ENCODE peak calls at places on chromosomes 13 and 19, in six cellular contexts. One of them, this sample, is unnamed.

GRCh38 chr13:110261166-110262081 is 45.5 kb downstream of the COL4A1 start:
- DNase-seq in GM20000: no peak
- DNase-seq in AG09319: no peak
- DNase-seq in B cell: no peak
- DNase-seq in kidney epithelial cell: no peak
- DNase-seq in lower leg skin: peak; percentile 76
- DNase-seq in this sample: no peak

GRCh38 chr13:112761701-112762689 is 72.2 kb downstream of the ATP11A start:
- DNase-seq in lower leg skin: no peak
- DNase-seq in AG09319: no peak
- DNase-seq in B cell: no peak
- DNase-seq in GM20000: no peak
- DNase-seq in kidney epithelial cell: no peak
- DNase-seq in this sample: no peak

GRCh38 chr13:112575295-112575622 is 12.7 kb downstream of the TUBGCP3 start:
- DNase-seq in lower leg skin: no peak
- DNase-seq in GM20000: no peak
- DNase-seq in kidney epithelial cell: no peak
- DNase-seq in AG09319: no peak
- DNase-seq in B cell: no peak
- DNase-seq in this sample: no peak

GRCh38 chr13:95505265-95505664 is 47.3 kb upstream of the CLDN10 start:
- DNase-seq in AG09319: no peak
- DNase-seq in kidney epithelial cell: no peak
- DNase-seq in GM20000: no peak
- DNase-seq in B cell: no peak
- DNase-seq in lower leg skin: no peak
- DNase-seq in this sample: no peak

GRCh38 chr13:73481877-73482445 is 423.2 kb downstream of the KLF5 start:
- DNase-seq in lower leg skin: no peak
- DNase-seq in kidney epithelial cell: no peak
- DNase-seq in AG09319: no peak
- DNase-seq in B cell: no peak
- DNase-seq in GM20000: no peak
- DNase-seq in this sample: no peak

GRCh38 chr19:583198-583967 is 6.3 kb upstream of the HCN2 start:
- DNase-seq in kidney epithelial cell: no peak
- DNase-seq in AG09319: no peak
- DNase-seq in lower leg skin: no peak
- DNase-seq in B cell: no peak
- DNase-seq in GM20000: no peak
- DNase-seq in this sample: no peak

GRCh38 chr13:25733061-25733491 is 318.7 kb downstream of the SHISA2 start:
- DNase-seq in B cell: no peak
- DNase-seq in GM20000: no peak
- DNase-seq in kidney epithelial cell: peak; percentile 71
- DNase-seq in lower leg skin: no peak
- DNase-seq in AG09319: no peak
- DNase-seq in this sample: no peak

GRCh38 chr13:20186771-20187170 is 6.0 kb downstream of the GJB2 start:
- DNase-seq in kidney epithelial cell: no peak
- DNase-seq in AG09319: no peak
- DNase-seq in B cell: no peak
- DNase-seq in lower leg skin: no peak
- DNase-seq in GM20000: no peak
- DNase-seq in this sample: no peak

GRCh38 chr13:93039131-93039530 is 187.5 kb upstream of the GPC6 start:
- DNase-seq in AG09319: no peak
- DNase-seq in GM20000: no peak
- DNase-seq in lower leg skin: no peak
- DNase-seq in B cell: no peak
- DNase-seq in kidney epithelial cell: no peak
- DNase-seq in this sample: no peak

GRCh38 chr19:1281895-1282287 is 3.8 kb upstream of the EFNA2 start:
- DNase-seq in GM20000: no peak
- DNase-seq in B cell: no peak
- DNase-seq in lower leg skin: no peak
- DNase-seq in kidney epithelial cell: no peak
- DNase-seq in AG09319: no peak
- DNase-seq in this sample: no peak

GRCh38 chr19:36009220-36009619 is 607 bp upstream of the SYNE4 start:
- DNase-seq in AG09319: no peak
- DNase-seq in lower leg skin: peak; percentile 91
- DNase-seq in kidney epithelial cell: no peak
- DNase-seq in GM20000: peak; percentile 83
- DNase-seq in B cell: peak; percentile 76
- DNase-seq in this sample: peak; percentile 32

GRCh38 chr19:56105090-56105701 is 15.9 kb downstream of the ZNF787 start:
- DNase-seq in kidney epithelial cell: peak; percentile 49
- DNase-seq in B cell: peak; percentile 85
- DNase-seq in GM20000: peak; percentile 79
- DNase-seq in AG09319: no peak
- DNase-seq in lower leg skin: peak; percentile 93
- DNase-seq in this sample: no peak

GRCh38 chr13:81025091-81025490 is 684.2 kb upstream of the SPRY2 start:
- DNase-seq in kidney epithelial cell: no peak
- DNase-seq in GM20000: no peak
- DNase-seq in lower leg skin: no peak
- DNase-seq in B cell: no peak
- DNase-seq in AG09319: no peak
- DNase-seq in this sample: no peak

GRCh38 chr19:8361921-8362793 is 1.8 kb upstream of the ANGPTL4 start:
- DNase-seq in B cell: no peak
- DNase-seq in AG09319: peak; percentile 96
- DNase-seq in lower leg skin: peak; percentile 99
- DNase-seq in GM20000: no peak
- DNase-seq in kidney epithelial cell: peak; percentile 95
- DNase-seq in this sample: peak; percentile 98

GRCh38 chr13:52125547-52125946 is 3.3 kb downstream of the NEK5 start:
- DNase-seq in lower leg skin: no peak
- DNase-seq in GM20000: no peak
- DNase-seq in AG09319: no peak
- DNase-seq in kidney epithelial cell: no peak
- DNase-seq in B cell: no peak
- DNase-seq in this sample: no peak

GRCh38 chr13:29498426-29499040 is 97.0 kb downstream of the SLC7A1 start:
- DNase-seq in kidney epithelial cell: no peak
- DNase-seq in AG09319: no peak
- DNase-seq in GM20000: no peak
- DNase-seq in lower leg skin: no peak
- DNase-seq in B cell: no peak
- DNase-seq in this sample: no peak

GRCh38 chr19:42606660-42607351 is 12.1 kb upstream of the CEACAM8 start:
- DNase-seq in kidney epithelial cell: no peak
- DNase-seq in B cell: peak; percentile 71
- DNase-seq in AG09319: no peak
- DNase-seq in GM20000: peak; percentile 85
- DNase-seq in lower leg skin: no peak
- DNase-seq in this sample: peak; percentile 44
- TF ChIP-seq CTCF in kidney epithelial cell: peak; percentile 62
- TF ChIP-seq CTCF in B cell: peak; percentile 71
- TF ChIP-seq CTCF in AG09319: peak; percentile 62
- TF ChIP-seq CTCF in GM20000: peak; percentile 87
- TF ChIP-seq CTCF in lower leg skin: no peak
- TF ChIP-seq CTCF in this sample: peak; percentile 92

DNA sequence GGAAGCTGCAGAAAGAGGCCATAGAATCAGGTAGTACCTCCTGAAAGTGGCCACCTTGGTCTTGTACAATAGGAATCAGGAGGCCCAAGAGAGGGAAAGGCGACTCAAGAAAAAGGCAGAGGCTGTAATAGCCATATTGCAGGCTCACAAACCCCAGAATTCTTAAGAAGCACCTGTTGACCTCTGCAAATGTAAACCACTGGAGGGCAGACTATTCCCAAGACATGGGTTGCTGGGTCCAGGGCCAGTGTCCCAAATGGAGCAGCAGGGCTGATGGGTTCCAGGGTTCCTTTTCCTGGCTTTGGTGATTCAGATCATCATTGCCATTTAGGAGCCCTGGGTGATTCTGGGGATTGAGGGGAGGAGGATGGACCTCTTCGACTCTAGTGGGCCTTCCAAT is 167.6 kb downstream of the B3GLCT start:
- DNase-seq in lower leg skin: no peak
- DNase-seq in kidney epithelial cell: no peak
- DNase-seq in AG09319: no peak
- DNase-seq in GM20000: no peak
- DNase-seq in B cell: no peak
- DNase-seq in this sample: no peak
- TF ChIP-seq CTCF in lower leg skin: no peak
- TF ChIP-seq CTCF in kidney epithelial cell: no peak
- TF ChIP-seq CTCF in AG09319: no peak
- TF ChIP-seq CTCF in GM20000: no peak
- TF ChIP-seq CTCF in B cell: no peak
- TF ChIP-seq CTCF in this sample: no peak

GRCh38 chr19:6955082-6955481 is 66.1 kb downstream of the MBD3L2B start:
- DNase-seq in B cell: no peak
- DNase-seq in kidney epithelial cell: no peak
- DNase-seq in AG09319: no peak
- DNase-seq in lower leg skin: no peak
- DNase-seq in GM20000: no peak
- DNase-seq in this sample: no peak

GRCh38 chr19:6956573-6956972 is 64.7 kb downstream of the MBD3L2B start:
- DNase-seq in GM20000: no peak
- DNase-seq in lower leg skin: no peak
- DNase-seq in kidney epithelial cell: no peak
- DNase-seq in B cell: no peak
- DNase-seq in AG09319: no peak
- DNase-seq in this sample: no peak

GRCh38 chr19:6948884-6949283 is 61.5 kb downstream of the ADGRE1 start:
- DNase-seq in kidney epithelial cell: no peak
- DNase-seq in B cell: no peak
- DNase-seq in AG09319: no peak
- DNase-seq in lower leg skin: no peak
- DNase-seq in GM20000: no peak
- DNase-seq in this sample: no peak

GRCh38 chr19:6947745-6948144 is 60.4 kb downstream of the ADGRE1 start:
- DNase-seq in AG09319: peak; percentile 28
- DNase-seq in GM20000: peak; percentile 66
- DNase-seq in B cell: no peak
- DNase-seq in kidney epithelial cell: no peak
- DNase-seq in lower leg skin: no peak
- DNase-seq in this sample: peak; percentile 21

GRCh38 chr19:6952956-6953355 is 65.6 kb downstream of the ADGRE1 start:
- DNase-seq in AG09319: no peak
- DNase-seq in B cell: no peak
- DNase-seq in lower leg skin: no peak
- DNase-seq in GM20000: no peak
- DNase-seq in kidney epithelial cell: no peak
- DNase-seq in this sample: no peak
- TF ChIP-seq CTCF in AG09319: no peak
- TF ChIP-seq CTCF in B cell: no peak
- TF ChIP-seq CTCF in lower leg skin: no peak
- TF ChIP-seq CTCF in GM20000: no peak
- TF ChIP-seq CTCF in kidney epithelial cell: no peak
- TF ChIP-seq CTCF in this sample: no peak

DNA sequence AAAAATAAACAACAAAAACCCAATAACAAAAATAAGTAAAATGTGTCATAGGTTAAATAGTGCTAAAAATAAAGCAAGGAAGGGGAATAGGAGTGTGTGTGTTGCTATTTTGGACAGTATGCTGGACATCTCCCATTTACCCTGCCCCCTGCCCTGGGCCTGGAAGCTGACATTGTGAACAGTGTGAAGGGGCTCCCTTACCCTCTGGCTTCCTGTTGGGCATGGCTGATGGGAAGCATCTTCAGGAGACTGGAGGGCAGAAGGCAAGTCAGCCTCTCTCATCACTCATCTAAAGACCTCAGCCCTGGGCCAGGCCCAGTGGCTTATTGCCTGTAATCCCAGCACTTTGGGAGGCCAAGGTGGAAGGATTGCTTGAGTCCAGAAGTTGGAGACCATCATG is 26.7 kb downstream of the KCTD15 start:
- DNase-seq in lower leg skin: peak; percentile 31
- DNase-seq in B cell: no peak
- DNase-seq in GM20000: no peak
- DNase-seq in kidney epithelial cell: no peak
- DNase-seq in AG09319: no peak
- DNase-seq in this sample: no peak
- TF ChIP-seq CTCF in lower leg skin: no peak
- TF ChIP-seq CTCF in B cell: no peak
- TF ChIP-seq CTCF in GM20000: no peak
- TF ChIP-seq CTCF in kidney epithelial cell: no peak
- TF ChIP-seq CTCF in AG09319: no peak
- TF ChIP-seq CTCF in this sample: no peak

DNA sequence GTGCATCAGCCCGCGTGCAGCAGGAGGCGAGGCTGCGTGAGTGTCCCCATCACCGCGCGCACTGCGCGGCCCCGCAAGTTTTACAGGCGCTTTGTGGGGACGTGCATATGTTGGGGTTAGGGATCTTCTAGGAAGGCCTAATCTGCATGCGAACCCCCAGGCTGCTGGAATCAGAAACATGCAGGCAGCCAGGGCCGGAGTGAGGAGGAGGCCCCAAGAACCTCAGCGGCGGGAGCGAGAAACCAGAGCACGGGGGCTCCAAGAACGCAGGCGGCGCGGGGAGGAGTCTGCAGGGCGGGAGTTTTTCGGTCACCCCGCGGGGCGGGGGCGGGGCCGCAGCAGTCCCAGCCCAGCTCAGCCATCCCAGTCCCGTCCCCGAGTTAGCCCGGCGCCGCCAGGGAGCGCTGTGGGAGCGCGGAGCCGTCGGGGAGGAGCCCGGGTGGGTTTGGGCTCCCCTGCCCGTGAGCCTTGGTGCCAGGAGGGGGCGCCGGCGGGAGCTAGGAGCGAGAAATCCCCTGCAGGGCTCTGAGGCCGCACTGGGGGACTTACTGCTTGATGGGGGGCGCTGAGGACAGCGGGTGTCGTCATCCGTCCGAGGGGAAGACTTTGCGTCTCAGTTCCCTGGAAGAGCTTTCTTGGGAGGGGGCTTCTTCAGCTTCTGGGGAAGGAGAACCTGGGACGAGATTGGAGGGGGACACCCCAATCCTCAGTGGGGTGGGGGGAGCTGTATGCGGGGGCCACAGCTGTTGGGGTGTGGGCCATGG is 933 bp upstream of the NRTN start:
- DNase-seq in B cell: peak; percentile 97
- DNase-seq in GM20000: peak; percentile 98
- DNase-seq in kidney epithelial cell: no peak
- DNase-seq in lower leg skin: peak; percentile 97
- DNase-seq in AG09319: peak; percentile 37
- DNase-seq in this sample: peak; percentile 73
- TF ChIP-seq CTCF in B cell: peak; percentile 85
- TF ChIP-seq CTCF in GM20000: peak; percentile 92
- TF ChIP-seq CTCF in kidney epithelial cell: peak; percentile 95
- TF ChIP-seq CTCF in lower leg skin: no peak
- TF ChIP-seq CTCF in AG09319: peak; percentile 87
- TF ChIP-seq CTCF in this sample: peak; percentile 93

GRCh38 chr19:42028304-42029216 is 34.5 kb upstream of the ATP1A3 start:
- DNase-seq in kidney epithelial cell: no peak
- DNase-seq in lower leg skin: no peak
- DNase-seq in AG09319: no peak
- DNase-seq in GM20000: no peak
- DNase-seq in B cell: no peak
- DNase-seq in this sample: no peak
- TF ChIP-seq CTCF in kidney epithelial cell: peak; percentile 67
- TF ChIP-seq CTCF in lower leg skin: no peak
- TF ChIP-seq CTCF in AG09319: peak; percentile 36
- TF ChIP-seq CTCF in GM20000: peak; percentile 67
- TF ChIP-seq CTCF in B cell: peak; percentile 21
- TF ChIP-seq CTCF in this sample: peak; percentile 79

GRCh38 chr19:49801966-49802661 is 11.0 kb downstream of the FUZ start:
- DNase-seq in kidney epithelial cell: peak; percentile 44
- DNase-seq in lower leg skin: peak; percentile 96
- DNase-seq in B cell: no peak
- DNase-seq in GM20000: no peak
- DNase-seq in AG09319: peak; percentile 54
- DNase-seq in this sample: peak; percentile 71
- TF ChIP-seq CTCF in kidney epithelial cell: peak; percentile 38
- TF ChIP-seq CTCF in lower leg skin: no peak
- TF ChIP-seq CTCF in B cell: no peak
- TF ChIP-seq CTCF in GM20000: no peak
- TF ChIP-seq CTCF in AG09319: peak; percentile 42
- TF ChIP-seq CTCF in this sample: peak; percentile 43